ENCODE peak calls at places on chromosomes 5 and 9, in five cellular contexts. S is cardiac muscle cell, K is heart left ventricle, E is breast epithelium, N is GM23248. F is an unnamed sample.
A peak's percentile ranks its signal among the peaks of the same experiment; 100 is the strongest.

GRCh38 chr5:112549605-112550161 is 130.6 kb upstream of the EPB41L4A start:
- DNase-seq in S (no peak), K (no peak), N (no peak), E (no peak), F (no peak)

GRCh38 chr9:209143-209758 is 5.4 kb upstream of the DOCK8 start:
- DNase-seq in N (no peak), S (no peak), E (no peak), K (no peak), F (no peak)

GRCh38 chr9:99931155-99931840 is 24.8 kb downstream of the STX17 start:
- DNase-seq in S (no peak), N (peak; percentile 32), E (no peak), K (no peak), F (no peak)

GRCh38 chr5:108786806-108787483 is 39.2 kb downstream of the FER start:
- DNase-seq in K (no peak), E (no peak), S (no peak), N (no peak), F (no peak)

GRCh38 chr5:104370523-104370922 is 807.9 kb upstream of the NUDT12 start:
- DNase-seq in E (no peak), K (no peak), S (no peak), N (no peak), F (no peak)

GRCh38 chr5:19258686-19259085 is 729.3 kb downstream of the CDH18 start:
- DNase-seq in K (no peak), E (peak; percentile 38), S (no peak), N (no peak), F (no peak)

GRCh38 chr5:169970911-169971436 is 9.3 kb downstream of the INSYN2B start:
- DNase-seq in S (no peak), E (no peak), N (peak; percentile 92), K (peak; percentile 28), F (no peak)

GRCh38 chr5:63175850-63176249 is 597.2 kb downstream of the LRRC70 start:
- DNase-seq in N (no peak), S (no peak), E (no peak), K (no peak), F (no peak)

GRCh38 chr9:137025120-137025966 is 2.7 kb downstream of the ABCA2 start:
- DNase-seq in E (peak; percentile 79), S (no peak), K (no peak), N (no peak), F (no peak)

DNA sequence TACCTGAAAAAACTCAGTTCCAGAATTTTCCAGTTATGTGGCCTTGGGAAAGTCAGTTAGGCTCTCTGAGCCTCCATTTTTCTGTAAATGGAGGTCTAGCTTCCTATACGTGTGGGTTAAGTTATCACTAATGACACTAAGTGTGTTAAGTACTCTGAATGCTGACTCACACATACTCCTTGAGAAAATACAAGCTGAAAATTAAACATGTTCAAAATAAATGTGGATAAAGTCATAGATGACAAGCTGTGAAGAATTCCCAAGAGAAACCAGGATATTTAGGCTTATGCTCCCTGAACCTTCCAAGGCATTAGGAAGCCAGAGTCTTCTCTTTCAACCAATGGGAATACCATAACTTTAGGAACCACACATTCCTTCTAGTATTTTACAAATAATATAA is 58.2 kb downstream of the ABCA1 start:
- DNase-seq in N (peak; percentile 46), S (no peak), K (no peak), E (no peak), F (no peak)
- H3K27ac ChIP-seq in N (peak overlapping the region; percentile 4), S (peak overlapping the region; percentile 82), K (peak overlapping the region; percentile 52), E (peak overlapping the region; percentile 73), F (peak overlapping the region; percentile 43)

GRCh38 chr5:11491658-11492057 is 412.6 kb downstream of the CTNND2 start:
- DNase-seq in S (no peak), N (no peak), E (no peak), K (no peak), F (no peak)
- H3K36me3 ChIP-seq in S (no peaks in the 10 kb centered on the region), N (no peaks in the 10 kb centered on the region), E (no peaks in the 10 kb centered on the region), K (no peaks in the 10 kb centered on the region), F (no peaks in the 10 kb centered on the region)

DNA sequence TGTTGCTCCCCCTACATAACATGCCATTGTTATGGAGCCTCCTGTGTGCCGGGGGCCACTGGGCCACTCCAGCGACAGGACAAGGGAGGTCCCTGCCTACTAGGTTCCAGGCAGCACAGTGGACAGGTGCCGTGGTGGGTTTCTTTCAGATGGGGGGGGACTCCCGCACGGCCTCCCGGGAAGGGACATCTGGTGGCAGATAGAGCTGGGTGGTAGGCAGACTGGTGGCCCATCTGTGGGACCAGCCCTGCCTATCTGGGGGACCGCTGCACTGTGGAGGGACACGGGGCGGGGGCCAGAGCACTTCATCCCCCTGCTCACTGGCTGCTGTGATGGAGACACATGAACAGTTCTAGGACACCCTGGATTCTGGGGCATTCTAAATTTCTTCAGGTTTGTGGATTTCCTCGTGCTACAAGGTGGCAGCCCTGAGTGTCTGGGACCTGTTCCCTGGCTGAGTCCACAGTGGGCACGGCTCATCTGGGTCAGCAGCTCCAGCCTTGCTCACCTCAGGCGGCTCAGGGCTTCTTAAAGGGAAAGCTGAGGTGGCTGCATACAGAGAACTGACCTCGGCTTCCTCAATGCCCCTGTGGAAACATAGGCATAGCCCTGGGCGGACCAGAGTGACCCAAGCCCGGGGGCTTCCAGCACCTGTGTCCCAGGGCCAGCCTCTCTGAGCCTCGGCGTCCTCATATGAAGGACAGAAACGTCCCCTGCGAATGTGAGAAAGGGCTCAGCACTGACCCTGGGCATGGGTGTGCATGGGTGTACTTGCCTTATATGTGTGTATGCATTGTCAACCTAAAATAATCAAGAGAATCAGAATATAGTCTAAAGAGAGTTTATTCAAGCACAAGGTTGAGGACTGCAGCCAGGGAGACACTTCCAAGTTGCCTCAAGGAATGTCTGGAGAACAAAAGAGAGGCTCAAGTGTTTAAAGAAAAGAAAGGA is 22.5 kb downstream of the FGD3 start:
- DNase-seq in N (no peak), K (no peak), S (no peak), E (no peak), F (no peak)
- H3K27ac ChIP-seq in N (no peak overlapping the region), K (no peak overlapping the region), S (no peak overlapping the region), E (peak overlapping the region; percentile 48), F (peak overlapping the region; percentile 57)

GRCh38 chr5:159319363-159319762 is 10.9 kb downstream of the IL12B start:
- DNase-seq in N (no peak), K (no peak), E (no peak), S (no peak), F (no peak)
- H3K36me3 ChIP-seq in N (no peaks in the 10 kb centered on the region), K (no peaks in the 10 kb centered on the region), E (no peaks in the 10 kb centered on the region), S (no peaks in the 10 kb centered on the region), F (no peaks in the 10 kb centered on the region)

F was measured in lung.